ENCODE peak calls at places on chromosomes 2 and 18, in nine cellular contexts. D, E, Q, K, M, N, V, C and U are unnamed samples.

GRCh38 chr2:69104281-69104680 is 91.3 kb downstream of the ANTXR1 start:
- DNase-seq in V (no peak), E (no peak), N (no peak), D (no peak), K (no peak), Q (no peak), M (no peak), C (no peak), U (no peak)

GRCh38 chr2:68045337-68045736 is 17.5 kb downstream of the C1D start:
- DNase-seq in V (no peak), C (no peak), M (peak), N (no peak), D (no peak), K (peak), E (no peak), Q (no peak), U (no peak)

GRCh38 chr2:164706522-164706921 is 85.2 kb upstream of the GRB14 start:
- DNase-seq in K (peak), N (no peak), Q (no peak), M (peak), E (no peak), D (no peak), C (peak), V (no peak), U (no peak)

GRCh38 chr2:167508709-167509108 is 620.4 kb downstream of the XIRP2 start:
- DNase-seq in E (no peak), M (no peak), N (no peak), C (no peak), V (no peak), K (no peak), D (no peak), Q (no peak), U (no peak)

GRCh38 chr2:49857371-49858112 is 703.2 kb upstream of the FSHR start:
- DNase-seq in N (no peak), V (no peak), Q (no peak), M (no peak), K (no peak), C (no peak), D (no peak), E (no peak), U (no peak)

GRCh38 chr2:95698166-95698565 is 106.4 kb downstream of the TRIM43 start:
- DNase-seq in K (no peak), V (no peak), C (no peak), M (no peak), D (no peak), N (no peak), Q (no peak), E (no peak), U (no peak)

GRCh38 chr2:220556658-220557057 is 929.2 kb downstream of the SLC4A3 start:
- DNase-seq in E (no peak), N (no peak), C (no peak), V (no peak), Q (no peak), M (no peak), D (no peak), K (peak), U (no peak)

GRCh38 chr18:14970027-14970426 is 222.1 kb downstream of the ANKRD30B start:
- DNase-seq in E (no peak), Q (peak), K (peak), V (peak), M (no peak), C (no peak), D (no peak), N (no peak), U (no peak)

GRCh38 chr18:11883153-11883552 is 25.0 kb downstream of the MPPE1 start:
- DNase-seq in E (no peak), N (no peak), D (no peak), M (no peak), K (no peak), C (peak), V (no peak), Q (no peak), U (no peak)

GRCh38 chr2:119647440-119648169 is 31.4 kb upstream of the TMEM177 start:
- DNase-seq in K (no peak), E (no peak), D (peak), Q (no peak), M (peak), V (no peak), C (peak), N (no peak), U (no peak)

GRCh38 chr2:195648780-195649179 is 8.2 kb upstream of the SLC39A10 start:
- DNase-seq in C (no peak), Q (no peak), N (no peak), D (no peak), E (no peak), K (no peak), V (no peak), M (no peak), U (no peak)

GRCh38 chr2:15388406-15389325 is 172.5 kb downstream of the NBAS start:
- DNase-seq in N (no peak), M (peak), D (no peak), E (no peak), V (no peak), K (no peak), Q (no peak), C (no peak), U (no peak)

GRCh38 chr2:32825291-32825712 is 121.5 kb upstream of the LTBP1 start:
- DNase-seq in C (peak), Q (no peak), D (peak), M (no peak), E (no peak), K (peak), N (no peak), V (peak), U (no peak)

GRCh38 chr2:72289283-72289682 is 141.6 kb upstream of the CYP26B1 start:
- DNase-seq in M (no peak), E (no peak), C (no peak), Q (no peak), V (no peak), K (peak), N (no peak), D (no peak), U (no peak)

GRCh38 chr18:25349926-25350560 is 1.9 kb downstream of the ZNF521 start:
- DNase-seq in K (peak), C (no peak), V (no peak), Q (no peak), E (no peak), D (no peak), N (no peak), M (no peak), U (peak)

GRCh38 chr2:233450854-233451575 is 96.7 kb downstream of the DGKD start:
- DNase-seq in N (peak), Q (no peak), M (no peak), V (no peak), D (no peak), K (no peak), E (no peak), C (no peak), U (peak)
- TF ChIP-seq CTCF in N (no peak), Q (no peak), M (no peak), V (no peak), D (no peak), K (no peak), E (no peak), C (no peak), U (no peak)

DNA sequence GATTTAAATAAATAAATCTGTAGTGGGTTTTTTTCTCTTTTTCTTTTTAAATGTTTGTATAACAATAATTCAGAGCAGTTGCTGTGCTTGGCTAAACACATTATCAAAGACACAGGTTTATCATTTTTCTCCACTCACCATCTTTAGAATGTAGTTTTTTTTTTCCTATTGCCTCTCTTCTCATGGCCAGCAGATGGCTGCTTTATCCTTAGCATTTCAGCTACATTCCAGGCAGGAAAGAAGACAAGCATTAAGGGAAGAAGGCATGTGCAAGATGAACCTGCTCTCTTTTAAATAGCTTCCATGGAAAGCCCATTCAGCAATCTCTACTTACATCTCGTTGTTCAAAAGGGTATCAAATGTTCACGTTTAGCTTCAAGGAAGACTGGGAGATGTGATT is 42.6 kb downstream of the ARHGAP15 start:
- DNase-seq in K (peak), M (no peak), E (no peak), Q (no peak), V (no peak), C (no peak), D (no peak), N (no peak), U (no peak)
- TF ChIP-seq CTCF in K (peak), M (no peak), E (no peak), Q (peak), V (no peak), C (no peak), D (no peak), N (peak), U (no peak)

GRCh38 chr2:75610671-75611070 is 35.9 kb upstream of the MRPL19 start:
- DNase-seq in N (no peak), E (no peak), M (no peak), D (no peak), V (no peak), K (no peak), C (no peak), Q (no peak), U (no peak)

GRCh38 chr2:75607988-75608683 is 38.4 kb upstream of the MRPL19 start:
- DNase-seq in V (no peak), E (no peak), C (peak), K (peak), M (no peak), N (no peak), Q (no peak), D (no peak), U (no peak)

GRCh38 chr2:75609937-75610508 is 36.6 kb upstream of the MRPL19 start:
- DNase-seq in M (no peak), C (no peak), V (no peak), Q (no peak), D (no peak), N (no peak), K (no peak), E (no peak), U (no peak)

GRCh38 chr2:75608684-75609333 is 37.8 kb upstream of the MRPL19 start:
- DNase-seq in M (peak), V (no peak), E (no peak), D (peak), C (peak), Q (no peak), N (peak), K (no peak), U (peak)

DNA sequence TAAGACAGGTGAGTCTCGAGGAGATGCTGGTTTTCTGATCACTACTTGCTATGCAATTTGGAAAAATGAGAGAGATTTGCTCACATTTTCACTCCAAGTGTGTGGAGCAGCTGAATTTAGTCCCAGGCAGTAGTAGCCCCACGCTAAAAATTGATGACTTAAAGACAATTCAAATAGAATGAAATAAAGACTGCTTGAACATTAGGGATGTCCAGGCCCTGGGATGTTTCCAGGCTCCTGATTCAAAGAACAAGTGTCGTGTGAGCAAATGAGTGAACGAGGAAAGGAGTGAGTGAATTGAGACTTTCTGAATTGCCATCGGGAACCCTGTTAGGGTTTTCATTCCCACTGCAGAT is 37.3 kb upstream of the MRPL19 start:
- DNase-seq in C (no peak), M (no peak), Q (no peak), E (no peak), K (no peak), V (no peak), N (no peak), D (no peak), U (no peak)
- TF ChIP-seq CTCF in C (no peak), M (peak), Q (no peak), E (no peak), K (no peak), V (no peak), N (no peak), D (no peak), U (no peak)

GRCh38 chr2:57510704-57511103 is 535.9 kb upstream of the VRK2 start:
- DNase-seq in C (no peak), M (no peak), N (no peak), K (no peak), E (no peak), D (no peak), V (no peak), Q (no peak), U (no peak)
- TF ChIP-seq CTCF in C (no peak), M (no peak), N (no peak), K (no peak), E (no peak), D (no peak), V (no peak), Q (no peak), U (no peak)

GRCh38 chr2:56077352-56077915 is 106.4 kb upstream of the CCDC85A start:
- DNase-seq in K (no peak), N (no peak), M (peak), E (no peak), D (peak), V (no peak), C (peak), Q (no peak), U (no peak)
- TF ChIP-seq CTCF in K (peak), N (peak), M (peak), E (no peak), D (peak), V (no peak), C (peak), Q (peak), U (no peak)

GRCh38 chr2:60053791-60054190 is 499.7 kb downstream of the BCL11A start:
- DNase-seq in D (peak), M (no peak), N (no peak), Q (no peak), E (no peak), C (no peak), V (no peak), K (no peak), U (no peak)
- TF ChIP-seq CTCF in D (peak), M (no peak), N (no peak), Q (no peak), E (no peak), C (no peak), V (no peak), K (no peak), U (no peak)

DNA sequence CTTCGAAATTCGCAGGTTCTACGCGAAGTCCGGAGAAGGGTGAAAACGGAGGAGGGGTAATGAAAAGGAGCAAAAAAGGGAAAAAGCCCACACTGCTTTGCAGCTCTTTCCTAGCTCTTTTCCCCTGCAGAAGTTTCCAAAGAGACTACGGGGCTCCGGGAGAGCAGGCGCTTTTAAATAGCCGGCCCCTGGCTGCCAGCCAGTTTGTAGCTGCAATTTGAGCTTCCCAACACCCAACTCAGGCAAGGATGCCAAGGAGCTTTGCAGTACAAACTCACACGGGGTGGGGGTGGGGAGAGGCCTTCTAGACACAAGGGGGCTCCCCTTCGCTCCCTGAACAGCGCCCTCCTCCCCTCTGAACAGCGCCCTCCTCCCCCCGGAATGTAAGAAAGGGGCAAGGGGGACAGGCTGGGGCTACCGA is at the start of gene IGFBP5:
- DNase-seq in N (peak), E (peak), Q (peak), D (peak), M (no peak), V (peak), K (peak), C (peak), U (no peak)
- TF ChIP-seq CTCF in N (no peak), E (no peak), Q (peak), D (no peak), M (no peak), V (no peak), K (peak), C (no peak), U (no peak)

GRCh38 chr2:35978218-35978617 is 377.4 kb upstream of the CRIM1 start:
- DNase-seq in N (no peak), D (no peak), K (no peak), E (no peak), M (no peak), C (no peak), V (no peak), Q (no peak), U (no peak)

GRCh38 chr2:35973737-35974132 is 381.8 kb upstream of the CRIM1 start:
- DNase-seq in C (peak), N (no peak), E (no peak), D (peak), V (no peak), M (no peak), K (no peak), Q (no peak), U (no peak)

GRCh38 chr2:35976611-35977010 is 379.0 kb upstream of the CRIM1 start:
- DNase-seq in C (no peak), K (no peak), E (no peak), M (no peak), Q (no peak), D (no peak), V (no peak), N (no peak), U (no peak)

GRCh38 chr2:35973132-35973736 is 382.3 kb upstream of the CRIM1 start:
- DNase-seq in V (no peak), K (peak), M (peak), C (peak), E (no peak), D (peak), N (no peak), Q (no peak), U (no peak)
- TF ChIP-seq CTCF in V (no peak), K (peak), M (peak), C (peak), E (no peak), D (peak), N (peak), Q (peak), U (no peak)

DNA sequence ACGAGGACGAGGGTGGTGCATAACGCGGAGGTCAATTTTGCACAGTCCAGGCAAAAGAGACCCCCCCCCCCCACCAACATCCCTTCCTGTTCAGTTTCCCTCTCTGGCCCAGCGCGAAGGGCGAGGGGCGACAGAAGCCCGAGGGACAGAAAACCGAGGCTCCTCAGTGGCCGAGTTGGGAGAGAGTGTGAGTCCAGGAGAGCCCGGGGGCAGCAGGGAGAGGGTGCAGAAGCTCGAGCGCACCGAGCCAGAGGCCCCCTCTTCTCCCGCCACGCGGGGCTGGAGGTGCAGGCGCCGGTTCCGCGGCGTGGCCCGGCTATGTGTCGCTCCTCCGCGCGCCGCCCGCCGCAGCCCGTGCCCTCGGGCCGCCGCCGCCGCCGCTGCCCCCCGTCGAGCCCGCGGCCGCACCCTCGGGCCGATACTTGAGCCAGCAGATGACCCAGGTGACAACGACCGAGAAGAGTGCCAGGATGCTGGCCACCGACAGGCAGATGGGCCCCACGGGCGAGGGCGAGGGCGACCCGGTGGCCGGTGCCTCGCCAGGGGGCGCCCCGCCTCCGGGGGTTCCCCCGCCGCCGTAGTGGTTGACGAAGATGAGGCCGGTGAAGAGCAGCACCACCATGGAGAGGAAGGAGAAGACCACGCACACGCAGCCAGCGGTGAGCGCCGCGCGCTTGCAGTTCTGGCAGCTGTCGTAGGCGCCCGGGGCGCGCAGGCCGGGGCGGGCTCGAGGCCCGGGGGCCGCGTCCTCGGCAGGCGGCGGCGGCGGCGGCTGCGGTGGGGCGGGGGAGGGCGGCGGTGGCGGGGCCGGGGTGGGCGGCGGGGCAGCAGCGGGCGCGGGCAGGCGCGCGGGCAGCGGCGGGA is 20.1 kb upstream of the PAX3 start:
- DNase-seq in K (peak), M (no peak), E (no peak), N (peak), D (no peak), V (peak), C (no peak), Q (no peak), U (peak)
- TF ChIP-seq CTCF in K (peak), M (peak), E (no peak), N (peak), D (peak), V (no peak), C (no peak), Q (no peak), U (peak)